ENCODE peak calls at places on chromosomes 11 and 22, in eight cellular contexts. E, V, L, R, M, H, G and Z are unnamed samples.

GRCh38 chr11:85685820-85686459 is at the start of gene CCDC89:
- DNase-seq in E (peak; percentile 98), V (no peak), L (peak; percentile 37), R (peak; percentile 62), M (peak; percentile 64), H (peak; percentile 78), G (peak; percentile 32), Z (no peak)

GRCh38 chr11:2507212-2507901 is 62.5 kb downstream of the KCNQ1 start:
- DNase-seq in E (no peak), V (no peak), L (no peak), R (no peak), M (no peak), H (no peak), G (no peak), Z (no peak)

GRCh38 chr11:65078151-65078550 is 5.7 kb downstream of the CDCA5 start:
- DNase-seq in E (peak; percentile 32), V (peak; percentile 77), L (peak; percentile 59), R (no peak), M (no peak), H (peak; percentile 34), G (no peak), Z (peak; percentile 45)

GRCh38 chr22:29606320-29606719 is 2.9 kb downstream of the NF2 start:
- DNase-seq in E (no peak), V (no peak), L (no peak), R (no peak), M (no peak), H (no peak), G (no peak), Z (no peak)

GRCh38 chr11:19110290-19110689 is 6.7 kb upstream of the ZDHHC13 start:
- DNase-seq in E (no peak), V (no peak), L (no peak), R (no peak), M (no peak), H (peak; percentile 47), G (no peak), Z (no peak)

GRCh38 chr11:57297221-57297620 is 27.5 kb downstream of the TNKS1BP1 start:
- DNase-seq in E (no peak), V (no peak), L (no peak), R (no peak), M (no peak), H (no peak), G (no peak), Z (no peak)

GRCh38 chr22:38205261-38206128 is 3.7 kb downstream of the MAFF start:
- DNase-seq in E (peak; percentile 78), V (no peak), L (peak; percentile 22), R (peak; percentile 21), M (peak; percentile 76), H (peak; percentile 78), G (no peak), Z (no peak)

GRCh38 chr11:93936416-93936815 is 84.7 kb upstream of the HEPHL1 start:
- DNase-seq in E (no peak), V (no peak), L (no peak), R (no peak), M (no peak), H (no peak), G (no peak), Z (no peak)

GRCh38 chr22:35517769-35518530 is 22.7 kb upstream of the RASD2 start:
- DNase-seq in E (no peak), V (no peak), L (no peak), R (no peak), M (no peak), H (no peak), G (no peak), Z (peak; percentile 20)

GRCh38 chr11:111205622-111206385 is 39.7 kb upstream of the POU2AF2 start:
- DNase-seq in E (no peak), V (no peak), L (no peak), R (no peak), M (no peak), H (no peak), G (no peak), Z (no peak)

GRCh38 chr11:18312663-18313420 is 9.1 kb downstream of the HPS5 start:
- DNase-seq in E (peak; percentile 46), V (no peak), L (no peak), R (no peak), M (no peak), H (no peak), G (peak; percentile 69), Z (peak; percentile 65)

GRCh38 chr11:59207988-59208432 is 4.7 kb downstream of the MPEG1 start:
- DNase-seq in E (peak; percentile 83), V (peak; percentile 23), L (peak; percentile 57), R (peak; percentile 16), M (no peak), H (no peak), G (no peak), Z (peak; percentile 52)

GRCh38 chr11:59857444-59858434 is 8.5 kb downstream of the TCN1 start:
- DNase-seq in E (peak; percentile 9), V (no peak), L (no peak), R (no peak), M (no peak), H (no peak), G (peak; percentile 32), Z (peak; percentile 30)

GRCh38 chr22:26229910-26230309 is 60.6 kb downstream of the SEZ6L start:
- DNase-seq in E (no peak), V (no peak), L (no peak), R (no peak), M (no peak), H (no peak), G (no peak), Z (no peak)

GRCh38 chr11:119110439-119110838 is 3.3 kb downstream of the C2CD2L start:
- DNase-seq in E (no peak), V (no peak), L (no peak), R (peak; percentile 63), M (no peak), H (no peak), G (no peak), Z (no peak)

GRCh38 chr22:22840778-22841177 is 46.8 kb upstream of the IGLL5 start:
- DNase-seq in E (no peak), V (no peak), L (no peak), R (no peak), M (no peak), H (no peak), G (no peak), Z (no peak)

GRCh38 chr22:37121887-37122591 is 12.5 kb upstream of the TMPRSS6 start:
- DNase-seq in E (no peak), V (peak; percentile 91), L (no peak), R (no peak), M (no peak), H (no peak), G (peak; percentile 90), Z (peak; percentile 25)

GRCh38 chr11:10091314-10092045 is 202.5 kb downstream of the SBF2 start:
- DNase-seq in E (no peak), V (no peak), L (no peak), R (no peak), M (no peak), H (no peak), G (no peak), Z (no peak)

GRCh38 chr11:111417766-111418435 is 38.8 kb upstream of the POU2AF1 start:
- DNase-seq in E (peak; percentile 31), V (no peak), L (no peak), R (no peak), M (no peak), H (peak; percentile 26), G (no peak), Z (no peak)

GRCh38 chr11:108859510-108859909 is 194.6 kb downstream of the DDX10 start:
- DNase-seq in E (no peak), V (no peak), L (no peak), R (no peak), M (no peak), H (no peak), G (no peak), Z (no peak)

GRCh38 chr11:20194470-20194869 is 34.2 kb upstream of the DBX1 start:
- DNase-seq in E (no peak), V (no peak), L (no peak), R (no peak), M (no peak), H (no peak), G (no peak), Z (no peak)

GRCh38 chr22:21448627-21449416 is 18.4 kb upstream of the TMEM191C start:
- DNase-seq in E (no peak), V (no peak), L (no peak), R (no peak), M (no peak), H (no peak), G (no peak), Z (no peak)

GRCh38 chr11:19651654-19652053 is 61.0 kb upstream of the NAV2 start:
- DNase-seq in E (no peak), V (no peak), L (no peak), R (no peak), M (no peak), H (no peak), G (no peak), Z (no peak)

GRCh38 chr22:44360686-44361381 is 48.1 kb upstream of the SHISAL1 start:
- DNase-seq in E (peak; percentile 44), V (no peak), L (no peak), R (no peak), M (peak; percentile 53), H (peak; percentile 59), G (peak; percentile 85), Z (peak; percentile 73)
- H3K27ac ChIP-seq in E (peak overlapping the region; percentile 14), V (no peak overlapping the region), L (no peak overlapping the region), R (no peak overlapping the region), M (peak overlapping the region; percentile 71), H (peak overlapping the region; percentile 35), G (peak overlapping the region; percentile 86), Z (peak overlapping the region; percentile 100)

GRCh38 chr11:134033276-134033675 is 35.6 kb upstream of the JAM3 start:
- DNase-seq in E (no peak), V (no peak), L (no peak), R (no peak), M (no peak), H (no peak), G (no peak), Z (no peak)

GRCh38 chr11:134032501-134033091 is 36.3 kb upstream of the JAM3 start:
- DNase-seq in E (no peak), V (no peak), L (no peak), R (peak; percentile 62), M (no peak), H (no peak), G (no peak), Z (no peak)

GRCh38 chr11:134036484-134037092 is 32.3 kb upstream of the JAM3 start:
- DNase-seq in E (no peak), V (peak; percentile 34), L (no peak), R (no peak), M (no peak), H (no peak), G (no peak), Z (no peak)

GRCh38 chr11:134033696-134034491 is 35.0 kb upstream of the JAM3 start:
- DNase-seq in E (peak; percentile 80), V (peak; percentile 74), L (peak; percentile 93), R (peak; percentile 59), M (peak; percentile 64), H (peak; percentile 82), G (peak; percentile 69), Z (peak; percentile 70)

GRCh38 chr11:134034496-134035381 is 34.1 kb upstream of the JAM3 start:
- DNase-seq in E (no peak), V (peak; percentile 25), L (no peak), R (no peak), M (no peak), H (no peak), G (peak; percentile 42), Z (peak; percentile 49)
- H3K27ac ChIP-seq in E (no peak overlapping the region), V (peak overlapping the region; percentile 65), L (no peak overlapping the region), R (peak overlapping the region; percentile 83), M (peak overlapping the region; percentile 49), H (peak overlapping the region; percentile 86), G (peak overlapping the region; percentile 79), Z (peak overlapping the region; percentile 82)

GRCh38 chr22:46545041-46545796 is 7.8 kb upstream of the CELSR1 start:
- DNase-seq in E (no peak), V (no peak), L (no peak), R (no peak), M (no peak), H (no peak), G (no peak), Z (no peak)
- H3K27ac ChIP-seq in E (no peak overlapping the region), V (no peak overlapping the region), L (peak overlapping the region; percentile 100), R (no peak overlapping the region), M (no peak overlapping the region), H (peak overlapping the region; percentile 68), G (peak overlapping the region; percentile 5), Z (peak overlapping the region; percentile 50)

GRCh38 chr11:114344494-114344893 is 48.3 kb downstream of the NNMT start:
- DNase-seq in E (no peak), V (no peak), L (no peak), R (no peak), M (no peak), H (no peak), G (no peak), Z (no peak)
- H3K27ac ChIP-seq in E (no peak overlapping the region), V (no peak overlapping the region), L (no peak overlapping the region), R (no peak overlapping the region), M (no peak overlapping the region), H (no peak overlapping the region), G (no peak overlapping the region), Z (no peak overlapping the region)